ENCODE peak calls at places on chromosome 14, in nine cellular contexts. R, Z, D, X, Y, S, F, N and E are unnamed samples.

GRCh38 chr14:32469388-32470160 is 140.5 kb downstream of the AKAP6 start:
- DNase-seq in Z (no peak), X (peak), F (peak), R (no peak), S (no peak), D (no peak), N (no peak), Y (peak), E (peak)

GRCh38 chr14:38391334-38391733 is 135.4 kb upstream of the CLEC14A start:
- DNase-seq in F (no peak), Z (no peak), R (no peak), D (no peak), S (no peak), Y (peak), X (peak), N (no peak), E (peak)

GRCh38 chr14:78127233-78127632 is 42.9 kb upstream of the NRXN3 start:
- DNase-seq in S (no peak), F (no peak), D (no peak), N (no peak), X (no peak), Y (no peak), R (no peak), Z (no peak), E (no peak)

GRCh38 chr14:91357731-91358319 is 59.8 kb downstream of the CCDC88C start:
- DNase-seq in Z (no peak), R (no peak), D (no peak), N (no peak), X (no peak), S (no peak), F (peak), Y (no peak), E (no peak)

GRCh38 chr14:99116741-99117295 is 155.2 kb downstream of the BCL11B start:
- DNase-seq in N (no peak), Z (no peak), Y (no peak), X (no peak), F (no peak), D (no peak), S (no peak), R (no peak), E (no peak)

GRCh38 chr14:37889087-37889486 is 293.7 kb downstream of the TTC6 start:
- DNase-seq in X (peak), S (no peak), Z (peak), N (no peak), D (no peak), R (no peak), Y (no peak), F (no peak), E (no peak)

GRCh38 chr14:80940146-80940545 is 1.4 kb downstream of the CEP128 start:
- DNase-seq in N (no peak), Z (no peak), D (no peak), S (no peak), F (peak), R (no peak), X (no peak), Y (no peak), E (no peak)

GRCh38 chr14:68401855-68402254 is 391.0 kb downstream of the ZFP36L1 start:
- DNase-seq in X (no peak), N (peak), Z (no peak), S (no peak), D (no peak), R (no peak), F (peak), Y (no peak), E (no peak)

GRCh38 chr14:68491793-68492192 is 301.1 kb downstream of the ZFP36L1 start:
- DNase-seq in R (no peak), X (no peak), Y (no peak), S (no peak), F (no peak), Z (no peak), D (no peak), N (no peak), E (no peak)

GRCh38 chr14:94366146-94366887 is 22.1 kb downstream of the SERPINA1 start:
- DNase-seq in D (no peak), X (no peak), N (no peak), Z (no peak), S (no peak), F (no peak), Y (no peak), R (no peak), E (no peak)

GRCh38 chr14:72604133-72604532 is 289.8 kb downstream of the DPF3 start:
- DNase-seq in R (no peak), F (no peak), X (no peak), D (no peak), S (no peak), Z (no peak), N (no peak), Y (no peak), E (no peak)

GRCh38 chr14:99754141-99755067 is 38.8 kb upstream of the EML1 start:
- DNase-seq in S (peak), Z (peak), F (no peak), D (no peak), R (no peak), N (no peak), Y (peak), X (no peak), E (no peak)

GRCh38 chr14:95365401-95365800 is 45.7 kb upstream of the CLMN start:
- DNase-seq in D (no peak), X (no peak), Y (peak), F (no peak), S (no peak), Z (no peak), R (no peak), N (no peak), E (no peak)

GRCh38 chr14:55762595-55763232 is 182.7 kb downstream of the KTN1 start:
- DNase-seq in S (no peak), X (no peak), N (no peak), F (no peak), Y (no peak), D (no peak), Z (no peak), R (no peak), E (no peak)

GRCh38 chr14:101840649-101841365 is 79.3 kb downstream of the PPP2R5C start:
- DNase-seq in D (no peak), N (no peak), F (peak), S (no peak), Z (no peak), X (no peak), Y (no peak), R (no peak), E (no peak)

GRCh38 chr14:89141862-89142261 is 275.2 kb downstream of the FOXN3 start:
- DNase-seq in Z (no peak), R (no peak), N (no peak), Y (no peak), S (no peak), D (no peak), F (no peak), X (no peak), E (no peak)

GRCh38 chr14:84036863-84037262 is 1493.1 kb upstream of the FLRT2 start:
- DNase-seq in X (peak), N (no peak), Y (peak), Z (no peak), R (no peak), F (no peak), S (no peak), D (no peak), E (no peak)

GRCh38 chr14:29489911-29490310 is 437.7 kb downstream of the PRKD1 start:
- DNase-seq in Z (no peak), D (no peak), Y (no peak), N (no peak), S (no peak), F (no peak), R (no peak), X (no peak), E (no peak)

GRCh38 chr14:49250517-49250916 is 335.7 kb downstream of the RPS29 start:
- DNase-seq in D (no peak), S (no peak), F (no peak), Y (no peak), X (no peak), N (no peak), R (no peak), Z (no peak), E (no peak)

GRCh38 chr14:55794655-55795583 is 214.9 kb downstream of the KTN1 start:
- DNase-seq in Y (peak), N (no peak), S (no peak), D (no peak), R (no peak), X (no peak), Z (no peak), F (no peak), E (peak)

GRCh38 chr14:61549425-61549824 is 145.9 kb upstream of the HIF1A start:
- DNase-seq in X (no peak), R (no peak), D (no peak), F (no peak), Z (no peak), N (no peak), S (no peak), Y (peak), E (no peak)

GRCh38 chr14:76863724-76864407 is 37.7 kb downstream of the LRRC74A start:
- DNase-seq in N (peak), Y (peak), Z (peak), D (no peak), F (no peak), X (no peak), S (peak), R (peak), E (no peak)

GRCh38 chr14:37436519-37436918 is 158.5 kb downstream of the FOXA1 start:
- DNase-seq in Y (no peak), X (no peak), D (no peak), F (no peak), Z (no peak), R (no peak), S (no peak), N (no peak), E (no peak)

GRCh38 chr14:52834440-52834842 is 43.0 kb upstream of the GNPNAT1 start:
- DNase-seq in S (no peak), X (peak), R (no peak), D (no peak), Z (no peak), F (no peak), Y (peak), N (no peak), E (peak)

GRCh38 chr14:35470775-35471174 is 63.2 kb upstream of the INSM2 start:
- DNase-seq in F (no peak), D (no peak), Y (peak), Z (no peak), S (no peak), X (peak), R (no peak), N (no peak), E (no peak)

GRCh38 chr14:30034049-30034635 is 106.5 kb upstream of the PRKD1 start:
- DNase-seq in S (no peak), X (no peak), R (no peak), Y (no peak), D (no peak), F (no peak), Z (no peak), N (no peak), E (no peak)

GRCh38 chr14:97262336-97262735 is 465.2 kb downstream of the VRK1 start:
- DNase-seq in X (no peak), Z (no peak), N (no peak), Y (no peak), R (no peak), F (no peak), S (no peak), D (no peak), E (no peak)

GRCh38 chr14:36129181-36129580 is 47.3 kb downstream of the PTCSC3 start:
- DNase-seq in X (no peak), R (no peak), S (no peak), F (no peak), Z (no peak), N (no peak), Y (no peak), D (no peak), E (no peak)

GRCh38 chr14:99659333-99659741 is 14.4 kb downstream of the HHIPL1 start:
- DNase-seq in D (no peak), R (no peak), X (no peak), Z (no peak), Y (no peak), F (no peak), S (no peak), N (no peak), E (no peak)

GRCh38 chr14:93317836-93318807 is 14.7 kb downstream of the BTBD7 start:
- DNase-seq in Y (peak), N (no peak), Z (no peak), X (no peak), D (no peak), S (no peak), R (no peak), F (no peak), E (peak)

GRCh38 chr14:104184911-104185499 is 46.6 kb downstream of the KIF26A start:
- DNase-seq in F (no peak), Z (peak), N (no peak), Y (peak), D (no peak), R (no peak), S (peak), X (no peak), E (no peak)

GRCh38 chr14:56594428-56594827 is 14.8 kb downstream of the TMEM260 start:
- DNase-seq in D (no peak), N (no peak), X (no peak), R (no peak), Z (no peak), F (no peak), S (no peak), Y (no peak), E (no peak)

GRCh38 chr14:81303258-81303935 is 82.6 kb upstream of the GTF2A1 start:
- DNase-seq in Z (no peak), N (peak), F (peak), X (no peak), D (peak), S (peak), Y (no peak), R (no peak), E (no peak)

GRCh38 chr14:87149583-87150354 is 843.2 kb downstream of the GALC start:
- DNase-seq in D (no peak), N (no peak), S (no peak), Y (peak), X (peak), R (no peak), Z (no peak), F (no peak), E (no peak)

GRCh38 chr14:58882577-58883018 is 244.8 kb downstream of the DACT1 start:
- DNase-seq in R (no peak), Z (no peak), Y (peak), F (no peak), N (no peak), X (peak), S (no peak), D (no peak), E (peak)

GRCh38 chr14:70595443-70596185 is 4.8 kb downstream of the MED6 start:
- DNase-seq in N (no peak), D (no peak), X (no peak), Y (no peak), Z (no peak), S (no peak), F (no peak), R (no peak), E (no peak)

DNA sequence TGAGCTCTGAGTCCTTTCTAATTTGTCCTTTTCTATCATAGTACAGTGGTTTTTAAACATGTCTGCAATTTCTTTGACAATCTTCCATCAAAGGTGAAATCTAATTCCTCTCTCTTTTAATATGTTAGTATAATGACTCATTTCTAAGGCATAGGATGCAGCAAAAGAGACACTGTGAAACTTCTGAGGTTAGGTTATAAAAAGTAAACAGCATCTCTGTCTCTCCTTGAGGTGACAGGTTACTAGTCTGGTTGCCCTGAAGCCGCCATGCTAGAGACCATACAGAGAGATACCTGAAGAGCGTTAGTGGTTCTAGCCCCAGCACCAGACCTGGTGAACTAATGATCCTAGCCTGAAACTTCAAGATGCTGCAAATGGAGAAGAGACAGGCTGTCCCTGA is 114.3 kb downstream of the PPM1A start:
- DNase-seq in N (no peak), S (no peak), D (no peak), F (no peak), R (no peak), X (no peak), Z (no peak), Y (no peak), E (no peak)
- TF ChIP-seq CTCF in N (no peak), S (no peak), D (no peak), F (no peak), R (no peak), X (no peak), Z (no peak), Y (no peak), E (no peak)

GRCh38 chr14:47917344-47917954 is 242.0 kb upstream of the MDGA2 start:
- DNase-seq in Y (peak), R (peak), X (peak), S (no peak), F (peak), Z (no peak), N (no peak), D (no peak), E (no peak)
- TF ChIP-seq CTCF in Y (peak), R (peak), X (peak), S (no peak), F (peak), Z (peak), N (peak), D (peak), E (peak)

DNA sequence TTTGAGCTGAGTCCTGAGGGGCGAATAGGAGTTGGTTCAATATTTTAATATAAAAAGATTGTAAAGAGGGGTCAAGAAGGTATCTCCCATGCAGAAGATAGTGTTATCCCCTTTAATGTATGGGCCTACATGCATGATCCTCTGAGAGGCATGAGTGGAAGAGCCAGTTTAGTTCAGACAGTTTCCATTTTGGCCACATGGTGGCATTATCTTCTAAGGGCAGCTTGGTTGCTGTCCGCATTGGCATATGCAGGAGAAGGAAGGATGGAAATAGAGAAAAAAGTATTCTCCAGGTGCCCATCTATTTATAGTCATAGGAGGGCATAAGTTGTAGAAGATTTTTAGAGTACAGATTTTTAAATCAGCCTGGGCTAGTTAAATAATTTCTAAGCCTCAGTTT is 5.4 kb downstream of the SAMD4A start:
- DNase-seq in D (no peak), Y (peak), Z (no peak), S (no peak), N (no peak), X (no peak), F (peak), R (no peak), E (no peak)
- TF ChIP-seq CTCF in D (no peak), Y (peak), Z (peak), S (peak), N (peak), X (peak), F (peak), R (peak), E (peak)

DNA sequence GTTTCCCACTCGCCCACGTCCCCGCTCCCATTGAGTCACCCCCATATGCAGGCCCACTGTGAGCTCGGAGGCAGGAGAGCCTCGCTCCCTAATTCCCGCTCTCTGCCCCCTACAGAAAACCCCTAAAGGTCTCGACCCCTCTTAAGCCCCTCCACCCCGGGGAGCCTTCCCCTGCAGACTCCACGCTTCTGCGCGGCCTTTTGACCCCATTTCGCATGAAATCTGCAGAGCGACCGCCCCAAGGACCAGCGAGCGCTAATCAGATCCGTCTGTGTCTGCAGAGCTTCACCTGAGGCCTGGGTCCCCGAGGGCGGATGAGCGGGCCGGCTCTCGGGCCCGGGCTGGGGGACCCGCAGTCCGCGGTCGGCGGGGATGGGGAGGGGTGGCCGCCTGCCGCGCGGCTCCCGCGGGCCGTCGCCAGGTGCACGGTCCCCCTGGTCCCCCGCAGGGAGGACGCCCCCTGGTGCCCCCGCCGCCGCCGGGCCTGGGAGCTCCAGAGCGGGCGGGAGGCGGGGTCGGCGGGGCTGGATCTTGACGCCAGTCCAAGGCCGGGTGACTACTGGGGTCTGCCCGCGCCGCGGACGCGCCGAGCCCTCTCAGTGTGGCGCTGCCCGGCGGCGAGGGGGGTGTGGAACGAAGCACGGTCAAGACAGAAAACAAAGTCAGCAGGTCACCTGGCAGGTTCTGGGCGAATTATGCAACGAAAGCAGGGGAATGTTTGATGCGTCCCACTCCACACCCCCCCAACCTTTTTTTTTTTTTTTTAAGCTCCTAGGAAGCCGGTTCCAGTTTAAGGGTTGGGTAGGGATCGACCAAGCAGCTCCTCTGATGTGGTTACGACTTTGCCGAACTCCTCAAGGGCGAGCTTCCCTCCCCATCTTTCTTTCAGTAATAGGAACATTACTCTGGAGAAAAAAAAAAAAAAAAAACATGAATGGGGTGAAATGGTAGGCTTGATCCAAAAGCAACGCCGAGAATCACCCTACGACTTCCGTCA is 9.9 kb downstream of the BMP4 start:
- DNase-seq in D (no peak), R (no peak), Z (no peak), Y (no peak), X (peak), F (no peak), S (no peak), N (no peak), E (no peak)
- TF ChIP-seq CTCF in D (no peak), R (no peak), Z (no peak), Y (no peak), X (no peak), F (no peak), S (no peak), N (no peak), E (no peak)

DNA sequence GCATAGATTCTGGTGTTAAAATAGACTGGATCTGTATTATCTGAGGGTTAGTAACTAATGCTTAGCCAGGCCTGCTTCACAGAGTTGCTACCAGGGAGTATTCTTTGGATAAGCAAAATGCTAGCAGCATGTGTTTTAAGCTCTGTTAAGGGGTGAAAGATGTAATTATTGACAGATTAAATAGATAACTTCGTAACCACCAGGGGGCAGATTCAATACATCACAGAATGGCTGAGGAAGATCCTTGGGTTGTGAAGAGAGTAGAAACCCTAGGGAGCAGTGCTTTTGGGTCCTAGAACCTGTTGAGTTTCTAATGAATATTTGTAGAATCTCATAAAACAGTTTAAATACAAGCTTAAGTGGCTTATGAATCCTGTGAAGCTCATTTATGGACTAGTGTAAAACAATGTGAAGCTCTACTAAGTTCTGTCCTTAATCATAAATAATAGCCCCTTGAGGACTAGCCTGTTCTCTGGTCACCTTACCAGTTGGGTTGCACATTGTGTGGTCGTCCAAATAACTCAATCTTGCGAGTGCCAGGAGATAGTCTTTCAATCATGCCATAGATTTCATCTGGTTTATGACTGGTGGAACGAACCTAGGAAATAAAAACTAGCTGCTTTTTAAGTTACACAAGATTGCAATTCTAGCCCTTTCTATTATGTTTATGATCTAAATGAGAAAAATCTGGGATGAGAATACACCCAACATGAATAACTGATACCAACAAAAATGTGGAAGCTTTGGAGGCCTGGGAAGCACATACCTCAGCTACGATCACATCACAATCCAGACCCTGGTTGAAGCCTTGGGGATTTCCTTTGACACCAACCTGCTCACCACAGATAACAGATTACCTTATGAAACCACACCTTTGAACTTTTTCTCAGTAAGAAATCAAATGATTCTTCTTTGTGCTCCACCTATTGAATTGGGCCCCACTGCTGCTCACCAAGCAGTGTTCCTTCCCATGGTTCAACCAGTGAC is 12.3 kb downstream of the METTL3 start:
- DNase-seq in X (peak), Y (peak), F (peak), D (no peak), N (no peak), R (peak), S (no peak), Z (no peak), E (peak)
- TF ChIP-seq CTCF in X (peak), Y (peak), F (peak), D (no peak), N (peak), R (peak), S (peak), Z (peak), E (peak)

GRCh38 chr14:24212924-24213865 is at the start of gene CHMP4A:
- DNase-seq in R (peak), F (peak), Y (peak), N (peak), Z (peak), S (peak), D (peak), X (peak), E (peak)
- TF ChIP-seq CTCF in R (no peak), F (no peak), Y (peak), N (no peak), Z (peak), S (peak), D (no peak), X (peak), E (peak)